ENCODE peak calls at places on chromosomes 16 and 17, in ten cellular contexts. One of them, this sample, is unnamed.

GRCh38 chr16:17729820-17730219 is 259.1 kb upstream of the XYLT1 start:
- DNase-seq in right lobe of liver: no peak
- DNase-seq in heart left ventricle: no peak
- DNase-seq in AG10803: no peak
- DNase-seq in fibroblast of the aortic adventitia: no peak
- DNase-seq in CD8-positive, alpha-beta T cell: no peak
- DNase-seq in skeletal muscle cell: no peak
- DNase-seq in GM23248: no peak
- DNase-seq in psoas muscle: no peak
- DNase-seq in astrocyte of the cerebellum: no peak
- DNase-seq in this sample: no peak

GRCh38 chr16:67115649-67116048 is 5.9 kb downstream of the PHAF1 start:
- DNase-seq in right lobe of liver: no peak
- DNase-seq in heart left ventricle: no peak
- DNase-seq in AG10803: peak
- DNase-seq in fibroblast of the aortic adventitia: peak
- DNase-seq in CD8-positive, alpha-beta T cell: no peak
- DNase-seq in skeletal muscle cell: peak
- DNase-seq in GM23248: peak
- DNase-seq in psoas muscle: no peak
- DNase-seq in astrocyte of the cerebellum: no peak
- DNase-seq in this sample: peak

GRCh38 chr17:35084987-35085386 is 21.5 kb upstream of the RFFL start:
- DNase-seq in right lobe of liver: no peak
- DNase-seq in heart left ventricle: no peak
- DNase-seq in AG10803: no peak
- DNase-seq in fibroblast of the aortic adventitia: peak
- DNase-seq in CD8-positive, alpha-beta T cell: no peak
- DNase-seq in skeletal muscle cell: no peak
- DNase-seq in GM23248: peak
- DNase-seq in psoas muscle: no peak
- DNase-seq in astrocyte of the cerebellum: no peak
- DNase-seq in this sample: peak

GRCh38 chr16:88063201-88063773 is 112.1 kb downstream of the BANP start:
- DNase-seq in right lobe of liver: no peak
- DNase-seq in heart left ventricle: no peak
- DNase-seq in AG10803: peak
- DNase-seq in fibroblast of the aortic adventitia: peak
- DNase-seq in CD8-positive, alpha-beta T cell: no peak
- DNase-seq in skeletal muscle cell: peak
- DNase-seq in GM23248: peak
- DNase-seq in psoas muscle: peak
- DNase-seq in astrocyte of the cerebellum: no peak
- DNase-seq in this sample: no peak

GRCh38 chr17:55536205-55536604 is 25.0 kb upstream of the SMIM36 start:
- DNase-seq in right lobe of liver: no peak
- DNase-seq in heart left ventricle: no peak
- DNase-seq in AG10803: no peak
- DNase-seq in fibroblast of the aortic adventitia: no peak
- DNase-seq in CD8-positive, alpha-beta T cell: no peak
- DNase-seq in skeletal muscle cell: no peak
- DNase-seq in GM23248: no peak
- DNase-seq in psoas muscle: no peak
- DNase-seq in astrocyte of the cerebellum: no peak
- DNase-seq in this sample: no peak

GRCh38 chr16:67917140-67917851 is 14.4 kb downstream of the CTRL start:
- DNase-seq in right lobe of liver: no peak
- DNase-seq in heart left ventricle: peak
- DNase-seq in AG10803: peak
- DNase-seq in fibroblast of the aortic adventitia: peak
- DNase-seq in CD8-positive, alpha-beta T cell: no peak
- DNase-seq in skeletal muscle cell: no peak
- DNase-seq in GM23248: peak
- DNase-seq in psoas muscle: no peak
- DNase-seq in astrocyte of the cerebellum: no peak
- DNase-seq in this sample: no peak

GRCh38 chr16:48194828-48195566 is 39.2 kb upstream of the ABCC12 start:
- DNase-seq in right lobe of liver: no peak
- DNase-seq in heart left ventricle: no peak
- DNase-seq in AG10803: no peak
- DNase-seq in fibroblast of the aortic adventitia: peak
- DNase-seq in CD8-positive, alpha-beta T cell: no peak
- DNase-seq in skeletal muscle cell: peak
- DNase-seq in GM23248: no peak
- DNase-seq in psoas muscle: no peak
- DNase-seq in astrocyte of the cerebellum: peak
- DNase-seq in this sample: peak

GRCh38 chr16:19674485-19674884 is 43.5 kb downstream of the KNOP1 start:
- DNase-seq in right lobe of liver: no peak
- DNase-seq in heart left ventricle: no peak
- DNase-seq in AG10803: no peak
- DNase-seq in fibroblast of the aortic adventitia: no peak
- DNase-seq in CD8-positive, alpha-beta T cell: no peak
- DNase-seq in skeletal muscle cell: no peak
- DNase-seq in GM23248: no peak
- DNase-seq in psoas muscle: no peak
- DNase-seq in astrocyte of the cerebellum: no peak
- DNase-seq in this sample: no peak

DNA sequence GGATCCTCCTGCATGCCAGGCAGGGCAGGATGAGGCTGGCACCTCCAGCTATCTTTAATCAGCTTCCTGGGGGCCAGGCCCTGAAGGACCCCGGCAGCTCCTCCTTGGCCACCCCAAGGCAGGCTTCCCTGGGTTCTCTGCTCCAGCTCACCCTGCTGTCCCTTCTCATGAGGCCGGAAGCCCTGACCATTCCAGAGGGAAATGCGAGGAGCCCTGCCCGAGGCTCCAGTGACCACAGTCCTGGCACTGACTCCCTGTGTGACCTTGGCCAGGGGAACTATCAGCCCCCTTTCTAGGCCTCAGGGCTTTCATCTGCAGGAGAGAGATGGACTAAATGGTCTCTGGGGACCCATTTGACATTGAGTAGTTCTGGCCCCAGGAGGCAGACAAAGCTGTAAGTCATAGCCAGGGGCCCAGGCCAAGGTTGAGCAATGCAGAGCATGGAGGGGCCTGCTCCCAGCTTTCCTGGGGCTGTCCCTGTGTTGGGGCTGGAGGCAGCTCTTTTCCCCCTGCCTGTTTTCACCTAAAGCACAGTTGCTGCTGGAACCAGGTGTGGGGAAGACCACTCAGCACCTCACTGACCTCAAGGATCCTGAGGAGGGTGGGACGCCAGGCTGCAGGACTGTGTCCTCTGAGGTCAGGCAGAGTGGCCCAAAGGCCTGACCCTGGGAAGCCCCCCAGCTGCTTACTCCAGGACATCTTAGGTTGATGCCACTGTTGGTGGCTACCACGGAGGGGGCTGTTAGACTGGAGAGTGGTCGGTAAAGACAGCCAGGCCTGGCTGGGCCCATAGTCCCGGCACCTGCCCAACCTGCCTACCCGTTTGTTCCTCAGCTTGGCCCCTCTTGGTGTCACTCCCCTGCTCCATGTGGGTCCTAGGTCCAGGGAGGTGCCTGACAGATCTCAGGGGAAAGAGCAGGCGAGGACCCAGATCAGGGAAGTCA is 8.1 kb downstream of the KCNH6 start:
- DNase-seq in right lobe of liver: no peak
- DNase-seq in heart left ventricle: no peak
- DNase-seq in AG10803: peak
- DNase-seq in fibroblast of the aortic adventitia: no peak
- DNase-seq in CD8-positive, alpha-beta T cell: no peak
- DNase-seq in skeletal muscle cell: no peak
- DNase-seq in GM23248: peak
- DNase-seq in psoas muscle: no peak
- DNase-seq in astrocyte of the cerebellum: no peak
- DNase-seq in this sample: no peak
- H3K4me3 ChIP-seq in right lobe of liver: no peak
- H3K4me3 ChIP-seq in heart left ventricle: no peak
- H3K4me3 ChIP-seq in AG10803: no peak
- H3K4me3 ChIP-seq in fibroblast of the aortic adventitia: no peak
- H3K4me3 ChIP-seq in CD8-positive, alpha-beta T cell: no peak
- H3K4me3 ChIP-seq in skeletal muscle cell: no peak
- H3K4me3 ChIP-seq in GM23248: no peak
- H3K4me3 ChIP-seq in psoas muscle: no peak
- H3K4me3 ChIP-seq in astrocyte of the cerebellum: no peak
- H3K4me3 ChIP-seq in this sample: no peak

GRCh38 chr17:68238894-68239293 is 8.9 kb upstream of the AMZ2 start:
- DNase-seq in right lobe of liver: no peak
- DNase-seq in heart left ventricle: no peak
- DNase-seq in AG10803: no peak
- DNase-seq in fibroblast of the aortic adventitia: no peak
- DNase-seq in CD8-positive, alpha-beta T cell: no peak
- DNase-seq in skeletal muscle cell: no peak
- DNase-seq in GM23248: no peak
- DNase-seq in psoas muscle: no peak
- DNase-seq in astrocyte of the cerebellum: no peak
- DNase-seq in this sample: no peak
- H3K4me3 ChIP-seq in right lobe of liver: no peak
- H3K4me3 ChIP-seq in heart left ventricle: no peak
- H3K4me3 ChIP-seq in AG10803: no peak
- H3K4me3 ChIP-seq in fibroblast of the aortic adventitia: no peak
- H3K4me3 ChIP-seq in CD8-positive, alpha-beta T cell: no peak
- H3K4me3 ChIP-seq in skeletal muscle cell: no peak
- H3K4me3 ChIP-seq in GM23248: no peak
- H3K4me3 ChIP-seq in psoas muscle: no peak
- H3K4me3 ChIP-seq in astrocyte of the cerebellum: no peak
- H3K4me3 ChIP-seq in this sample: no peak

DNA sequence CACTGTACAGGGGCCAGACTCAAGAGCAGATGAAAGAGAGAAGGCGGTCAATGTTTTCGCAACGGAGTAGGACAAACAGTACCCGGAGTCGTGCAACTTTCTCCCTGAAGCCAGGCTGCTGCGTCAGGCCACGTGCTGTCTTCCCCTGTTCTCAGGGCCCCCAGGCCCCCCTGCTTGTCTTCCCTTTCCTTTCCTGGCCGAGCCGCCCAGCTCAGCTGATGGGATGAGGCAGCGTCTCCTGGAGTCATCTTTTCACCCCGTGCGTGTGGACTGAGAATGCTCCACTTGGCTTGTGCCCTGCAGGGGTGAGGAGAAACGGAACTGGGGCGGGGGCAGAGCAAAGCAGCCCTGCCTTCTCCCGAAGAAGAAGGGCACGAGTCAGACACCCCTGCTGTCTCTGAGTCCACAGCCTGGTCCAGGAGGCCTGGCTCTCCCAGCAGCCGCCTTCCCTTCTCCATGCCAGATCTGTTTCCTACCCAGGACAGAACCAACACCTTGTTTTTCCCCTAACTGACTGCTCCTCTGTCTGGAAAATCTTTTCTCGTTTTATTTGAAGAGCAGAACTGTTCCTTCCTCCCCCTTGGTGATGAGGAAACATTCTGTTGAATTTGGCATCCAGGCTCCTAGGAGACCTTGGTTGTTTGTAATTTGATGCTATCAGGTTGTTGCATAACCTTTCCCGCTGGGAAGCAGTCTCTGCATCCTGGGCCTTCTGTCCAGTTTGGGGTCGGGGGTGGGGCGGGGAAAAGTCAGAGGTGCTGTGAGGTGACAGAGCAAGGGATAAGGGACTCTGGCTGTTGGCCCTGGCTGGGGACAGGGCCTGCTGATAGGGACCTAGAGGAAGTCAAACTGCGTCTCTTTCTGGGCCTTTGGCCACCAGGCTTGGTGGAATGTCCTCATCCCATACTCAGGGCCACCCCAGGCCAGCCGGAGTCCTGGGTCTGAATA is 78.8 kb downstream of the WIPI1 start:
- DNase-seq in right lobe of liver: peak
- DNase-seq in heart left ventricle: peak
- DNase-seq in AG10803: peak
- DNase-seq in fibroblast of the aortic adventitia: peak
- DNase-seq in CD8-positive, alpha-beta T cell: no peak
- DNase-seq in skeletal muscle cell: peak
- DNase-seq in GM23248: peak
- DNase-seq in psoas muscle: peak
- DNase-seq in astrocyte of the cerebellum: peak
- DNase-seq in this sample: peak
- H3K4me3 ChIP-seq in right lobe of liver: peak
- H3K4me3 ChIP-seq in heart left ventricle: peak
- H3K4me3 ChIP-seq in AG10803: peak
- H3K4me3 ChIP-seq in fibroblast of the aortic adventitia: peak
- H3K4me3 ChIP-seq in CD8-positive, alpha-beta T cell: no peak
- H3K4me3 ChIP-seq in skeletal muscle cell: peak
- H3K4me3 ChIP-seq in GM23248: peak
- H3K4me3 ChIP-seq in psoas muscle: peak
- H3K4me3 ChIP-seq in astrocyte of the cerebellum: no peak
- H3K4me3 ChIP-seq in this sample: peak

GRCh38 chr17:39605492-39606433 is 2.0 kb downstream of the NEUROD2 start:
- DNase-seq in right lobe of liver: no peak
- DNase-seq in heart left ventricle: no peak
- DNase-seq in AG10803: no peak
- DNase-seq in fibroblast of the aortic adventitia: peak
- DNase-seq in CD8-positive, alpha-beta T cell: no peak
- DNase-seq in skeletal muscle cell: no peak
- DNase-seq in GM23248: no peak
- DNase-seq in psoas muscle: no peak
- DNase-seq in astrocyte of the cerebellum: no peak
- DNase-seq in this sample: no peak
- H3K4me3 ChIP-seq in right lobe of liver: no peak
- H3K4me3 ChIP-seq in heart left ventricle: peak
- H3K4me3 ChIP-seq in AG10803: no peak
- H3K4me3 ChIP-seq in fibroblast of the aortic adventitia: no peak
- H3K4me3 ChIP-seq in CD8-positive, alpha-beta T cell: no peak
- H3K4me3 ChIP-seq in skeletal muscle cell: no peak
- H3K4me3 ChIP-seq in GM23248: no peak
- H3K4me3 ChIP-seq in psoas muscle: peak
- H3K4me3 ChIP-seq in astrocyte of the cerebellum: no peak
- H3K4me3 ChIP-seq in this sample: peak

GRCh38 chr17:42984486-42984885 is 4.1 kb downstream of the RUNDC1 start:
- DNase-seq in right lobe of liver: no peak
- DNase-seq in heart left ventricle: no peak
- DNase-seq in AG10803: no peak
- DNase-seq in fibroblast of the aortic adventitia: peak
- DNase-seq in CD8-positive, alpha-beta T cell: no peak
- DNase-seq in skeletal muscle cell: no peak
- DNase-seq in GM23248: no peak
- DNase-seq in psoas muscle: no peak
- DNase-seq in astrocyte of the cerebellum: no peak
- DNase-seq in this sample: no peak

GRCh38 chr17:42979511-42980273 is at the start of gene PTGES3L:
- DNase-seq in right lobe of liver: no peak
- DNase-seq in heart left ventricle: peak
- DNase-seq in AG10803: no peak
- DNase-seq in fibroblast of the aortic adventitia: peak
- DNase-seq in CD8-positive, alpha-beta T cell: no peak
- DNase-seq in skeletal muscle cell: no peak
- DNase-seq in GM23248: peak
- DNase-seq in psoas muscle: peak
- DNase-seq in astrocyte of the cerebellum: no peak
- DNase-seq in this sample: peak

GRCh38 chr17:42980766-42981397 is 517 bp downstream of the RUNDC1 start:
- DNase-seq in right lobe of liver: peak
- DNase-seq in heart left ventricle: peak
- DNase-seq in AG10803: peak
- DNase-seq in fibroblast of the aortic adventitia: peak
- DNase-seq in CD8-positive, alpha-beta T cell: peak
- DNase-seq in skeletal muscle cell: no peak
- DNase-seq in GM23248: peak
- DNase-seq in psoas muscle: peak
- DNase-seq in astrocyte of the cerebellum: no peak
- DNase-seq in this sample: peak

GRCh38 chr17:42982266-42982665 is 1.9 kb downstream of the RUNDC1 start:
- DNase-seq in right lobe of liver: no peak
- DNase-seq in heart left ventricle: no peak
- DNase-seq in AG10803: no peak
- DNase-seq in fibroblast of the aortic adventitia: no peak
- DNase-seq in CD8-positive, alpha-beta T cell: no peak
- DNase-seq in skeletal muscle cell: no peak
- DNase-seq in GM23248: no peak
- DNase-seq in psoas muscle: no peak
- DNase-seq in astrocyte of the cerebellum: no peak
- DNase-seq in this sample: no peak

GRCh38 chr17:42980274-42980765 is at the start of gene RUNDC1:
- DNase-seq in right lobe of liver: peak
- DNase-seq in heart left ventricle: peak
- DNase-seq in AG10803: peak
- DNase-seq in fibroblast of the aortic adventitia: peak
- DNase-seq in CD8-positive, alpha-beta T cell: peak
- DNase-seq in skeletal muscle cell: no peak
- DNase-seq in GM23248: peak
- DNase-seq in psoas muscle: peak
- DNase-seq in astrocyte of the cerebellum: peak
- DNase-seq in this sample: peak
- H3K4me3 ChIP-seq in right lobe of liver: peak
- H3K4me3 ChIP-seq in heart left ventricle: peak
- H3K4me3 ChIP-seq in AG10803: peak
- H3K4me3 ChIP-seq in fibroblast of the aortic adventitia: peak
- H3K4me3 ChIP-seq in CD8-positive, alpha-beta T cell: peak
- H3K4me3 ChIP-seq in skeletal muscle cell: peak
- H3K4me3 ChIP-seq in GM23248: peak
- H3K4me3 ChIP-seq in psoas muscle: peak
- H3K4me3 ChIP-seq in astrocyte of the cerebellum: peak
- H3K4me3 ChIP-seq in this sample: peak

This sample was measured in PC-3.